ENCODE peak calls at places on chromosomes 12 and 14, in seven cellular contexts. One of them, this sample, is unnamed.

GRCh38 chr12:110365743-110366473 is 37.6 kb downstream of the ANAPC7 start:
- DNase-seq in neural crest cell: no peak
- DNase-seq in cardiac fibroblast: no peak
- DNase-seq in brain microvascular endothelial cell: no peak
- DNase-seq in GM06990: no peak
- DNase-seq in cardiac muscle cell: no peak
- DNase-seq in HFFc6: no peak
- DNase-seq in this sample: no peak

GRCh38 chr14:91997492-91997891 is 42.4 kb downstream of the TRIP11 start:
- DNase-seq in cardiac muscle cell: no peak
- DNase-seq in HFFc6: peak
- DNase-seq in cardiac fibroblast: peak
- DNase-seq in brain microvascular endothelial cell: peak
- DNase-seq in GM06990: no peak
- DNase-seq in neural crest cell: no peak
- DNase-seq in this sample: no peak

GRCh38 chr14:77031680-77032482 is 3.4 kb upstream of the IRF2BPL start:
- DNase-seq in brain microvascular endothelial cell: peak
- DNase-seq in neural crest cell: no peak
- DNase-seq in GM06990: no peak
- DNase-seq in cardiac fibroblast: peak
- DNase-seq in cardiac muscle cell: peak
- DNase-seq in HFFc6: peak
- DNase-seq in this sample: no peak

GRCh38 chr14:32350020-32350419 is 20.9 kb downstream of the AKAP6 start:
- DNase-seq in cardiac fibroblast: no peak
- DNase-seq in neural crest cell: no peak
- DNase-seq in brain microvascular endothelial cell: no peak
- DNase-seq in HFFc6: no peak
- DNase-seq in cardiac muscle cell: no peak
- DNase-seq in GM06990: peak
- DNase-seq in this sample: peak

GRCh38 chr12:11885261-11886038 is 185.3 kb upstream of the BCL2L14 start:
- DNase-seq in cardiac fibroblast: peak
- DNase-seq in cardiac muscle cell: peak
- DNase-seq in brain microvascular endothelial cell: peak
- DNase-seq in HFFc6: peak
- DNase-seq in neural crest cell: no peak
- DNase-seq in GM06990: no peak
- DNase-seq in this sample: no peak

GRCh38 chr14:69263364-69263763 is 3.4 kb downstream of the GALNT16 start:
- DNase-seq in cardiac muscle cell: peak
- DNase-seq in cardiac fibroblast: peak
- DNase-seq in GM06990: no peak
- DNase-seq in neural crest cell: no peak
- DNase-seq in brain microvascular endothelial cell: peak
- DNase-seq in HFFc6: peak
- DNase-seq in this sample: no peak

GRCh38 chr14:99819514-99819913 is 26.3 kb downstream of the EML1 start:
- DNase-seq in neural crest cell: no peak
- DNase-seq in brain microvascular endothelial cell: no peak
- DNase-seq in GM06990: no peak
- DNase-seq in cardiac muscle cell: no peak
- DNase-seq in cardiac fibroblast: no peak
- DNase-seq in HFFc6: no peak
- DNase-seq in this sample: no peak

GRCh38 chr12:17344649-17345048 is 738.7 kb upstream of the LMO3 start:
- DNase-seq in cardiac muscle cell: no peak
- DNase-seq in HFFc6: no peak
- DNase-seq in brain microvascular endothelial cell: no peak
- DNase-seq in cardiac fibroblast: no peak
- DNase-seq in neural crest cell: no peak
- DNase-seq in GM06990: no peak
- DNase-seq in this sample: no peak

GRCh38 chr14:105092124-105092911 is 27.1 kb upstream of the GPR132 start:
- DNase-seq in GM06990: no peak
- DNase-seq in cardiac muscle cell: no peak
- DNase-seq in brain microvascular endothelial cell: no peak
- DNase-seq in neural crest cell: no peak
- DNase-seq in HFFc6: no peak
- DNase-seq in cardiac fibroblast: no peak
- DNase-seq in this sample: peak

GRCh38 chr12:9940370-9940769 is 8.2 kb upstream of the CLEC2A start:
- DNase-seq in cardiac fibroblast: peak
- DNase-seq in GM06990: no peak
- DNase-seq in brain microvascular endothelial cell: no peak
- DNase-seq in HFFc6: peak
- DNase-seq in cardiac muscle cell: peak
- DNase-seq in neural crest cell: no peak
- DNase-seq in this sample: no peak

GRCh38 chr14:23006544-23007419 is 3.2 kb downstream of the C14orf93 start:
- DNase-seq in brain microvascular endothelial cell: peak
- DNase-seq in HFFc6: peak
- DNase-seq in cardiac fibroblast: peak
- DNase-seq in GM06990: peak
- DNase-seq in neural crest cell: peak
- DNase-seq in cardiac muscle cell: peak
- DNase-seq in this sample: peak

GRCh38 chr14:71739273-71739990 is 192.8 kb upstream of the RGS6 start:
- DNase-seq in brain microvascular endothelial cell: no peak
- DNase-seq in cardiac muscle cell: peak
- DNase-seq in cardiac fibroblast: peak
- DNase-seq in neural crest cell: no peak
- DNase-seq in HFFc6: no peak
- DNase-seq in GM06990: no peak
- DNase-seq in this sample: no peak

GRCh38 chr12:110073049-110073831 is 24.9 kb upstream of the C12orf76 start:
- DNase-seq in cardiac muscle cell: no peak
- DNase-seq in GM06990: peak
- DNase-seq in neural crest cell: no peak
- DNase-seq in HFFc6: no peak
- DNase-seq in cardiac fibroblast: no peak
- DNase-seq in brain microvascular endothelial cell: no peak
- DNase-seq in this sample: peak

GRCh38 chr12:81284137-81284536 is 206.3 kb downstream of the ACSS3 start:
- DNase-seq in neural crest cell: no peak
- DNase-seq in GM06990: no peak
- DNase-seq in cardiac fibroblast: peak
- DNase-seq in cardiac muscle cell: no peak
- DNase-seq in HFFc6: peak
- DNase-seq in brain microvascular endothelial cell: no peak
- DNase-seq in this sample: no peak

GRCh38 chr12:57474430-57474829 is 5.2 kb downstream of the ARHGAP9 start:
- DNase-seq in GM06990: no peak
- DNase-seq in HFFc6: no peak
- DNase-seq in neural crest cell: no peak
- DNase-seq in cardiac muscle cell: no peak
- DNase-seq in brain microvascular endothelial cell: no peak
- DNase-seq in cardiac fibroblast: no peak
- DNase-seq in this sample: no peak

GRCh38 chr12:53065470-53065869 is 13.7 kb downstream of the SPRYD3 start:
- DNase-seq in brain microvascular endothelial cell: no peak
- DNase-seq in GM06990: no peak
- DNase-seq in HFFc6: no peak
- DNase-seq in cardiac muscle cell: no peak
- DNase-seq in cardiac fibroblast: no peak
- DNase-seq in neural crest cell: no peak
- DNase-seq in this sample: no peak

GRCh38 chr14:68939893-68940613 is 39.0 kb downstream of the ACTN1 start:
- DNase-seq in GM06990: no peak
- DNase-seq in cardiac muscle cell: peak
- DNase-seq in cardiac fibroblast: peak
- DNase-seq in brain microvascular endothelial cell: peak
- DNase-seq in neural crest cell: no peak
- DNase-seq in HFFc6: peak
- DNase-seq in this sample: no peak

GRCh38 chr12:8154526-8154925 is 2.3 kb upstream of the ZNF705A start:
- DNase-seq in neural crest cell: no peak
- DNase-seq in cardiac muscle cell: peak
- DNase-seq in HFFc6: no peak
- DNase-seq in GM06990: no peak
- DNase-seq in cardiac fibroblast: no peak
- DNase-seq in brain microvascular endothelial cell: no peak
- DNase-seq in this sample: no peak

GRCh38 chr14:96501383-96501745 is 818 bp upstream of the PAPOLA start:
- DNase-seq in brain microvascular endothelial cell: peak
- DNase-seq in neural crest cell: no peak
- DNase-seq in cardiac fibroblast: no peak
- DNase-seq in GM06990: no peak
- DNase-seq in HFFc6: no peak
- DNase-seq in cardiac muscle cell: no peak
- DNase-seq in this sample: peak

GRCh38 chr14:96497087-96497486 is 5.1 kb upstream of the PAPOLA start:
- DNase-seq in GM06990: no peak
- DNase-seq in neural crest cell: no peak
- DNase-seq in cardiac muscle cell: no peak
- DNase-seq in cardiac fibroblast: no peak
- DNase-seq in HFFc6: no peak
- DNase-seq in brain microvascular endothelial cell: no peak
- DNase-seq in this sample: peak

GRCh38 chr14:96502621-96503251 is 554 bp downstream of the PAPOLA start:
- DNase-seq in brain microvascular endothelial cell: peak
- DNase-seq in cardiac muscle cell: peak
- DNase-seq in GM06990: no peak
- DNase-seq in cardiac fibroblast: peak
- DNase-seq in HFFc6: peak
- DNase-seq in neural crest cell: peak
- DNase-seq in this sample: peak

GRCh38 chr14:96497586-96497985 is 4.6 kb upstream of the PAPOLA start:
- DNase-seq in neural crest cell: no peak
- DNase-seq in GM06990: no peak
- DNase-seq in brain microvascular endothelial cell: no peak
- DNase-seq in cardiac muscle cell: no peak
- DNase-seq in HFFc6: no peak
- DNase-seq in cardiac fibroblast: no peak
- DNase-seq in this sample: no peak

DNA sequence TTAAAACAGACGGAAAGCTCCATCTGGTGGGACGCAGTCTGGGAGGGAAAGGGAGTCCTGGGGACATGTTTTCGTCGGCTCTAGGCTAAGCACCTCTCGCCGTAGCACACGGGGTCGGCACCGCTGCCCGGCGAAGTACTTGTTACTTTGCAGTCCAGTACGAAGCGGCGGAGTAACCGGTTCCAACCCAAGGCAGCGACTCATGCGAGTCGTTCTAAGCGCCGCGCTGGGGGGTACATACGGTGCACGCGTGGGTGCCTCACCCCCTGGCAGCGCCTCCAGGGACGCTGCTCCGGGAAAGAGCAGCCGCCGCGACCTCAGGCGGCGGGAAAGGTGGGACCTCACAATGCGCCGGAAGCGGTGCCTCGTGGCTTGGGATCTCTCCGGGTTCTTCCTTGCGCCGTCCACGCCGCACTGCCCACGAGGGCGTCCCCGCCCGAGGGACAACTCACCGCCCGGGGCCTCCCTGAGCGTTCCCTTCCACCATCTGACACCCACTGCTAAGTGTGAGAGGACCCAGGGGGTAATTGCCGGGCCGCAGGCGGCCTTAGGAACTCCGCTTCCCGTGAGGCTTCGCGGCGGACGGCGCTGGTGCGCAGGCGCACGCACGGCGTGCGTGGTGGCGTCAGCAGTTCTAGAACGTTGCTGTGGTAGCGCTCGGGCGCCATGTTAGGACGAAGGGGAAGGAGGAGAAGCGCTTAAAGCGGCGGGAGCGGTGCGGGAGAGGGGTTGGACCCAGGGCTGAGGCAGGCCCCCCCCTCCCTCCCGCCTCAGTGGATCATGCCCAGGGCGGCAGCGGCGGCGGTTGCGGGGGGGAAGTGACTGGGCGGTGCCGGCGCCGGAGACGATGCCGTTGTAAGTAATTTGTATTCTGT is at the start of gene PAPOLA:
- DNase-seq in neural crest cell: peak
- DNase-seq in cardiac muscle cell: peak
- DNase-seq in GM06990: peak
- DNase-seq in HFFc6: peak
- DNase-seq in brain microvascular endothelial cell: peak
- DNase-seq in cardiac fibroblast: peak
- DNase-seq in this sample: peak
- TF ChIP-seq CTCF in neural crest cell: peak
- TF ChIP-seq CTCF in cardiac muscle cell: no peak
- TF ChIP-seq CTCF in GM06990: peak
- TF ChIP-seq CTCF in HFFc6: peak
- TF ChIP-seq CTCF in brain microvascular endothelial cell: peak
- TF ChIP-seq CTCF in cardiac fibroblast: peak
- TF ChIP-seq CTCF in this sample: peak

GRCh38 chr12:29519585-29520182 is 22.2 kb upstream of the OVCH1 start:
- DNase-seq in HFFc6: peak
- DNase-seq in neural crest cell: peak
- DNase-seq in brain microvascular endothelial cell: peak
- DNase-seq in cardiac fibroblast: peak
- DNase-seq in GM06990: no peak
- DNase-seq in cardiac muscle cell: peak
- DNase-seq in this sample: peak
- TF ChIP-seq CTCF in HFFc6: peak
- TF ChIP-seq CTCF in neural crest cell: peak
- TF ChIP-seq CTCF in brain microvascular endothelial cell: peak
- TF ChIP-seq CTCF in cardiac fibroblast: peak
- TF ChIP-seq CTCF in GM06990: peak
- TF ChIP-seq CTCF in cardiac muscle cell: peak
- TF ChIP-seq CTCF in this sample: peak

GRCh38 chr12:132486576-132486975 is 3.4 kb upstream of the FBRSL1 start:
- DNase-seq in neural crest cell: no peak
- DNase-seq in brain microvascular endothelial cell: no peak
- DNase-seq in cardiac muscle cell: no peak
- DNase-seq in HFFc6: no peak
- DNase-seq in GM06990: no peak
- DNase-seq in cardiac fibroblast: no peak
- DNase-seq in this sample: no peak

GRCh38 chr12:132485619-132486018 is 4.3 kb upstream of the FBRSL1 start:
- DNase-seq in neural crest cell: no peak
- DNase-seq in GM06990: no peak
- DNase-seq in cardiac muscle cell: no peak
- DNase-seq in brain microvascular endothelial cell: no peak
- DNase-seq in HFFc6: no peak
- DNase-seq in cardiac fibroblast: no peak
- DNase-seq in this sample: no peak

GRCh38 chr12:132486168-132486567 is 3.8 kb upstream of the FBRSL1 start:
- DNase-seq in cardiac fibroblast: no peak
- DNase-seq in GM06990: no peak
- DNase-seq in neural crest cell: no peak
- DNase-seq in cardiac muscle cell: no peak
- DNase-seq in brain microvascular endothelial cell: no peak
- DNase-seq in HFFc6: no peak
- DNase-seq in this sample: no peak

GRCh38 chr12:132488127-132489077 is 1.5 kb upstream of the FBRSL1 start:
- DNase-seq in cardiac fibroblast: no peak
- DNase-seq in brain microvascular endothelial cell: no peak
- DNase-seq in cardiac muscle cell: no peak
- DNase-seq in neural crest cell: no peak
- DNase-seq in HFFc6: no peak
- DNase-seq in GM06990: no peak
- DNase-seq in this sample: no peak

GRCh38 chr12:132487311-132487741 is 2.6 kb upstream of the FBRSL1 start:
- DNase-seq in cardiac muscle cell: no peak
- DNase-seq in neural crest cell: no peak
- DNase-seq in cardiac fibroblast: no peak
- DNase-seq in GM06990: no peak
- DNase-seq in brain microvascular endothelial cell: no peak
- DNase-seq in HFFc6: no peak
- DNase-seq in this sample: no peak
- TF ChIP-seq CTCF in cardiac muscle cell: no peak
- TF ChIP-seq CTCF in neural crest cell: no peak
- TF ChIP-seq CTCF in cardiac fibroblast: no peak
- TF ChIP-seq CTCF in GM06990: no peak
- TF ChIP-seq CTCF in brain microvascular endothelial cell: no peak
- TF ChIP-seq CTCF in HFFc6: no peak
- TF ChIP-seq CTCF in this sample: no peak

GRCh38 chr12:64051057-64051456 is 171.0 kb downstream of the KICS2 start:
- DNase-seq in cardiac fibroblast: no peak
- DNase-seq in neural crest cell: no peak
- DNase-seq in brain microvascular endothelial cell: no peak
- DNase-seq in cardiac muscle cell: no peak
- DNase-seq in HFFc6: no peak
- DNase-seq in GM06990: no peak
- DNase-seq in this sample: no peak
- TF ChIP-seq CTCF in cardiac fibroblast: no peak
- TF ChIP-seq CTCF in neural crest cell: no peak
- TF ChIP-seq CTCF in brain microvascular endothelial cell: no peak
- TF ChIP-seq CTCF in cardiac muscle cell: no peak
- TF ChIP-seq CTCF in HFFc6: no peak
- TF ChIP-seq CTCF in GM06990: no peak
- TF ChIP-seq CTCF in this sample: no peak